ENCODE peak calls at places on chromosomes 1 and 21, in eight cellular contexts. R, Y, B, W, D, O, X and U are unnamed samples.

GRCh38 chr1:27076803-27077202 is 64.2 kb upstream of the TENT5B start:
- DNase-seq in R (no peak), Y (no peak), B (no peak), W (no peak), D (no peak), O (no peak), X (no peak), U (no peak)

GRCh38 chr1:17679856-17680255 is 75.3 kb upstream of the ACTL8 start:
- DNase-seq in R (no peak), Y (no peak), B (no peak), W (no peak), D (no peak), O (no peak), X (no peak), U (no peak)

GRCh38 chr21:42258150-42258884 is 39.4 kb downstream of the ABCG1 start:
- DNase-seq in R (peak), Y (peak), B (peak), W (peak), D (no peak), O (peak), X (peak), U (peak)

GRCh38 chr21:41786521-41786987 is 19.7 kb upstream of the RIPK4 start:
- DNase-seq in R (no peak), Y (no peak), B (no peak), W (no peak), D (no peak), O (peak), X (no peak), U (no peak)

GRCh38 chr1:109255097-109255651 is 5.8 kb downstream of the CELSR2 start:
- DNase-seq in R (no peak), Y (no peak), B (no peak), W (no peak), D (no peak), O (no peak), X (no peak), U (no peak)

GRCh38 chr1:245092638-245092976 is 62.2 kb upstream of the KIF26B start:
- DNase-seq in R (no peak), Y (no peak), B (no peak), W (no peak), D (no peak), O (no peak), X (no peak), U (no peak)

GRCh38 chr1:13809461-13810159 is 109.6 kb downstream of the PRDM2 start:
- DNase-seq in R (no peak), Y (no peak), B (peak), W (no peak), D (no peak), O (no peak), X (no peak), U (no peak)

GRCh38 chr1:163970699-163971098 is 588.3 kb upstream of the PBX1 start:
- DNase-seq in R (no peak), Y (no peak), B (no peak), W (no peak), D (no peak), O (no peak), X (no peak), U (no peak)

GRCh38 chr21:43372663-43373386 is 54.1 kb downstream of the SIK1 start:
- DNase-seq in R (no peak), Y (no peak), B (no peak), W (no peak), D (no peak), O (no peak), X (no peak), U (no peak)